ENCODE peak calls at places on chromosomes 5 and 9, in five cellular contexts. One of them, this sample, is unnamed.

GRCh38 chr9:4596165-4596922 is 65.8 kb upstream of the PLPP6 start:
- DNase-seq in activated CD4-positive, CD25-positive, alpha-beta regulatory T cell: peak
- DNase-seq in COR-L47: no peak
- DNase-seq in AG04450: no peak
- DNase-seq in Karpas-422: no peak
- DNase-seq in this sample: no peak

GRCh38 chr5:152503206-152503605 is 98.1 kb upstream of the NMUR2 start:
- DNase-seq in AG04450: no peak
- DNase-seq in activated CD4-positive, CD25-positive, alpha-beta regulatory T cell: no peak
- DNase-seq in Karpas-422: no peak
- DNase-seq in COR-L47: no peak
- DNase-seq in this sample: no peak

GRCh38 chr5:90221947-90222346 is 187.6 kb downstream of the CETN3 start:
- DNase-seq in AG04450: no peak
- DNase-seq in Karpas-422: no peak
- DNase-seq in activated CD4-positive, CD25-positive, alpha-beta regulatory T cell: no peak
- DNase-seq in COR-L47: no peak
- DNase-seq in this sample: no peak

GRCh38 chr9:134494273-134494815 is 147.3 kb upstream of the COL5A1 start:
- DNase-seq in Karpas-422: no peak
- DNase-seq in AG04450: no peak
- DNase-seq in COR-L47: no peak
- DNase-seq in activated CD4-positive, CD25-positive, alpha-beta regulatory T cell: no peak
- DNase-seq in this sample: no peak

GRCh38 chr9:34551751-34552605 is 29.2 kb upstream of the ENHO start:
- DNase-seq in COR-L47: no peak
- DNase-seq in Karpas-422: no peak
- DNase-seq in AG04450: no peak
- DNase-seq in activated CD4-positive, CD25-positive, alpha-beta regulatory T cell: no peak
- DNase-seq in this sample: no peak

GRCh38 chr5:180126716-180127681 is 55.4 kb upstream of the RNF130 start:
- DNase-seq in Karpas-422: peak
- DNase-seq in COR-L47: peak
- DNase-seq in AG04450: no peak
- DNase-seq in activated CD4-positive, CD25-positive, alpha-beta regulatory T cell: no peak
- DNase-seq in this sample: no peak

GRCh38 chr5:159099049-159099760 is 511 bp downstream of the EBF1 start:
- DNase-seq in Karpas-422: peak
- DNase-seq in activated CD4-positive, CD25-positive, alpha-beta regulatory T cell: peak
- DNase-seq in COR-L47: no peak
- DNase-seq in AG04450: no peak
- DNase-seq in this sample: peak

GRCh38 chr9:21709464-21710058 is 92.9 kb upstream of the MTAP start:
- DNase-seq in COR-L47: peak
- DNase-seq in AG04450: no peak
- DNase-seq in Karpas-422: peak
- DNase-seq in activated CD4-positive, CD25-positive, alpha-beta regulatory T cell: peak
- DNase-seq in this sample: peak

GRCh38 chr9:108710424-108710823 is 145.4 kb downstream of the ACTL7B start:
- DNase-seq in COR-L47: no peak
- DNase-seq in activated CD4-positive, CD25-positive, alpha-beta regulatory T cell: no peak
- DNase-seq in AG04450: no peak
- DNase-seq in Karpas-422: no peak
- DNase-seq in this sample: no peak

GRCh38 chr5:172322028-172322965 is 38.7 kb upstream of the UBTD2 start:
- DNase-seq in activated CD4-positive, CD25-positive, alpha-beta regulatory T cell: no peak
- DNase-seq in COR-L47: peak
- DNase-seq in Karpas-422: no peak
- DNase-seq in AG04450: no peak
- DNase-seq in this sample: no peak

GRCh38 chr9:93122721-93123221 is 11.3 kb downstream of the NINJ1 start:
- DNase-seq in activated CD4-positive, CD25-positive, alpha-beta regulatory T cell: no peak
- DNase-seq in COR-L47: peak
- DNase-seq in Karpas-422: no peak
- DNase-seq in AG04450: no peak
- DNase-seq in this sample: no peak

GRCh38 chr5:94433393-94434149 is 184.8 kb downstream of the KIAA0825 start:
- DNase-seq in Karpas-422: no peak
- DNase-seq in activated CD4-positive, CD25-positive, alpha-beta regulatory T cell: no peak
- DNase-seq in COR-L47: no peak
- DNase-seq in AG04450: peak
- DNase-seq in this sample: no peak

GRCh38 chr9:137423001-137423809 is at the start of the genes EXD3 and NOXA1:
- DNase-seq in AG04450: peak
- DNase-seq in Karpas-422: peak
- DNase-seq in activated CD4-positive, CD25-positive, alpha-beta regulatory T cell: peak
- DNase-seq in COR-L47: peak
- DNase-seq in this sample: peak

GRCh38 chr5:121969660-121970295 is 8.0 kb downstream of the SRFBP1 start:
- DNase-seq in COR-L47: no peak
- DNase-seq in Karpas-422: no peak
- DNase-seq in activated CD4-positive, CD25-positive, alpha-beta regulatory T cell: no peak
- DNase-seq in AG04450: no peak
- DNase-seq in this sample: no peak

GRCh38 chr9:134593756-134594375 is 47.7 kb upstream of the COL5A1 start:
- DNase-seq in COR-L47: no peak
- DNase-seq in activated CD4-positive, CD25-positive, alpha-beta regulatory T cell: no peak
- DNase-seq in AG04450: no peak
- DNase-seq in Karpas-422: no peak
- DNase-seq in this sample: no peak

GRCh38 chr5:34622046-34622435 is 34.1 kb upstream of the RAI14 start:
- DNase-seq in Karpas-422: no peak
- DNase-seq in activated CD4-positive, CD25-positive, alpha-beta regulatory T cell: no peak
- DNase-seq in AG04450: no peak
- DNase-seq in COR-L47: no peak
- DNase-seq in this sample: no peak

GRCh38 chr5:172113036-172113435 is 75.0 kb downstream of the STK10 start:
- DNase-seq in AG04450: no peak
- DNase-seq in COR-L47: no peak
- DNase-seq in Karpas-422: no peak
- DNase-seq in activated CD4-positive, CD25-positive, alpha-beta regulatory T cell: peak
- DNase-seq in this sample: peak

GRCh38 chr9:76817489-76817888 is 53.3 kb downstream of the PCA3 start:
- DNase-seq in Karpas-422: no peak
- DNase-seq in activated CD4-positive, CD25-positive, alpha-beta regulatory T cell: no peak
- DNase-seq in COR-L47: no peak
- DNase-seq in AG04450: peak
- DNase-seq in this sample: no peak

GRCh38 chr5:137743031-137743640 is 7.2 kb upstream of the KLHL3 start:
- DNase-seq in Karpas-422: peak
- DNase-seq in activated CD4-positive, CD25-positive, alpha-beta regulatory T cell: peak
- DNase-seq in AG04450: no peak
- DNase-seq in COR-L47: peak
- DNase-seq in this sample: peak

GRCh38 chr5:72387985-72388384 is 67.8 kb downstream of the PTCD2 start:
- DNase-seq in Karpas-422: no peak
- DNase-seq in activated CD4-positive, CD25-positive, alpha-beta regulatory T cell: no peak
- DNase-seq in AG04450: peak
- DNase-seq in COR-L47: no peak
- DNase-seq in this sample: no peak

GRCh38 chr9:3807601-3808000 is 281.8 kb upstream of the RFX3 start:
- DNase-seq in AG04450: no peak
- DNase-seq in Karpas-422: no peak
- DNase-seq in activated CD4-positive, CD25-positive, alpha-beta regulatory T cell: no peak
- DNase-seq in COR-L47: no peak
- DNase-seq in this sample: no peak

GRCh38 chr5:87411586-87412416 is 929 bp downstream of the CCNH start:
- DNase-seq in activated CD4-positive, CD25-positive, alpha-beta regulatory T cell: no peak
- DNase-seq in COR-L47: no peak
- DNase-seq in AG04450: no peak
- DNase-seq in Karpas-422: peak
- DNase-seq in this sample: peak

GRCh38 chr9:120366646-120367019 is 213.3 kb downstream of the CDK5RAP2 start:
- DNase-seq in activated CD4-positive, CD25-positive, alpha-beta regulatory T cell: no peak
- DNase-seq in COR-L47: no peak
- DNase-seq in Karpas-422: no peak
- DNase-seq in AG04450: peak
- DNase-seq in this sample: no peak

GRCh38 chr5:178651046-178651810 is 24.4 kb upstream of the CLK4 start:
- DNase-seq in COR-L47: no peak
- DNase-seq in AG04450: no peak
- DNase-seq in Karpas-422: no peak
- DNase-seq in activated CD4-positive, CD25-positive, alpha-beta regulatory T cell: no peak
- DNase-seq in this sample: no peak

GRCh38 chr9:126935630-126936029 is 21.0 kb downstream of the RALGPS1 start:
- DNase-seq in AG04450: no peak
- DNase-seq in activated CD4-positive, CD25-positive, alpha-beta regulatory T cell: no peak
- DNase-seq in COR-L47: no peak
- DNase-seq in Karpas-422: no peak
- DNase-seq in this sample: no peak

GRCh38 chr5:1293997-1294838 is 650 bp downstream of the TERT start:
- DNase-seq in AG04450: no peak
- DNase-seq in COR-L47: peak
- DNase-seq in activated CD4-positive, CD25-positive, alpha-beta regulatory T cell: no peak
- DNase-seq in Karpas-422: no peak
- DNase-seq in this sample: no peak

GRCh38 chr9:8514760-8515159 is 715.2 kb upstream of the DMAC1 start:
- DNase-seq in activated CD4-positive, CD25-positive, alpha-beta regulatory T cell: no peak
- DNase-seq in Karpas-422: no peak
- DNase-seq in AG04450: no peak
- DNase-seq in COR-L47: no peak
- DNase-seq in this sample: no peak

GRCh38 chr5:11230890-11231289 is 469.9 kb upstream of the DAP start:
- DNase-seq in activated CD4-positive, CD25-positive, alpha-beta regulatory T cell: no peak
- DNase-seq in Karpas-422: no peak
- DNase-seq in AG04450: no peak
- DNase-seq in COR-L47: no peak
- DNase-seq in this sample: no peak

GRCh38 chr5:108606185-108606584 is 141.5 kb upstream of the FER start:
- DNase-seq in AG04450: no peak
- DNase-seq in activated CD4-positive, CD25-positive, alpha-beta regulatory T cell: no peak
- DNase-seq in Karpas-422: no peak
- DNase-seq in COR-L47: no peak
- DNase-seq in this sample: no peak

GRCh38 chr9:122463828-122464632 is 13.7 kb downstream of the OR1J1 start:
- DNase-seq in AG04450: no peak
- DNase-seq in Karpas-422: peak
- DNase-seq in COR-L47: peak
- DNase-seq in activated CD4-positive, CD25-positive, alpha-beta regulatory T cell: no peak
- DNase-seq in this sample: no peak

GRCh38 chr5:1429501-1429900 is 15.7 kb downstream of the SLC6A3 start:
- DNase-seq in activated CD4-positive, CD25-positive, alpha-beta regulatory T cell: no peak
- DNase-seq in COR-L47: no peak
- DNase-seq in Karpas-422: no peak
- DNase-seq in AG04450: no peak
- DNase-seq in this sample: no peak

This sample was measured in naive B cell.